ENCODE peak calls at places on chromosomes 12 and 14, in ten cellular contexts. X is activated naive CD4-positive, alpha-beta T cell treated with anti-CD3 and anti-CD28 coated beads for 36 hours; W is BJ; Z is NCI-H2029; A is KBM-7; B is cardiac muscle cell; C is kidney; R is amygdala; T is fibroblast of pulmonary artery; O is H54. P is an unnamed sample.

GRCh38 chr12:110379642-110380041 is 23.9 kb downstream of the ANAPC7 start:
- DNase-seq in R (no peak), Z (no peak), B (no peak), T (no peak), C (no peak), W (no peak), A (no peak), X (no peak), O (no peak), P (no peak)

GRCh38 chr12:116200812-116201211 is 76.7 kb downstream of the MED13L start:
- DNase-seq in Z (no peak), X (no peak), O (no peak), R (no peak), B (peak), A (no peak), T (no peak), C (no peak), W (no peak), P (no peak)

GRCh38 chr12:109606261-109607028 is 32.9 kb downstream of the MVK start:
- DNase-seq in A (no peak), T (no peak), X (no peak), B (peak), Z (no peak), R (peak), W (no peak), C (no peak), O (no peak), P (no peak)

GRCh38 chr12:51262758-51263177 is 7.4 kb downstream of the SMAGP start:
- DNase-seq in X (peak), O (peak), C (peak), Z (no peak), T (peak), R (no peak), A (no peak), W (no peak), B (peak), P (peak)

GRCh38 chr12:120710805-120711296 is 593 bp downstream of the UNC119B start:
- DNase-seq in R (no peak), Z (no peak), B (no peak), X (peak), T (no peak), A (peak), C (peak), O (no peak), W (no peak), P (peak)

GRCh38 chr14:68969278-68969677 is 9.8 kb downstream of the ACTN1 start:
- DNase-seq in R (no peak), A (no peak), T (no peak), X (no peak), Z (no peak), O (no peak), B (no peak), W (no peak), C (no peak), P (peak)

GRCh38 chr12:102781117-102781516 is 135.9 kb downstream of the PAH start:
- DNase-seq in O (no peak), W (no peak), Z (no peak), C (no peak), R (no peak), B (no peak), X (no peak), T (no peak), A (no peak), P (no peak)

GRCh38 chr14:75165586-75166391 is 10.6 kb downstream of the TMED10 start:
- DNase-seq in A (no peak), T (peak), B (peak), X (no peak), O (no peak), Z (no peak), C (no peak), R (peak), W (no peak), P (peak)

GRCh38 chr12:89038831-89039509 is 313.3 kb downstream of the DUSP6 start:
- DNase-seq in C (no peak), T (no peak), X (peak), R (no peak), Z (no peak), O (no peak), B (no peak), W (no peak), A (peak), P (no peak)

GRCh38 chr14:104228221-104228620 is 89.8 kb downstream of the KIF26A start:
- DNase-seq in O (no peak), Z (no peak), X (no peak), C (peak), T (no peak), A (no peak), W (no peak), B (no peak), R (no peak), P (no peak)

GRCh38 chr14:56650075-56650474 is 70.5 kb downstream of the TMEM260 start:
- DNase-seq in C (no peak), B (no peak), A (no peak), T (no peak), W (no peak), X (no peak), O (no peak), Z (no peak), R (no peak), P (no peak)

GRCh38 chr12:118439068-118439467 is 62.7 kb downstream of the SUDS3 start:
- DNase-seq in T (no peak), A (no peak), Z (no peak), O (no peak), R (no peak), X (no peak), B (no peak), C (no peak), W (no peak), P (no peak)

GRCh38 chr14:76977793-76978730 is 50.4 kb downstream of the IRF2BPL start:
- DNase-seq in Z (no peak), X (peak), C (peak), T (peak), B (peak), R (no peak), W (no peak), A (peak), O (no peak), P (no peak)

GRCh38 chr14:49526101-49526500 is 60.1 kb downstream of the RPS29 start:
- DNase-seq in W (no peak), C (no peak), O (no peak), R (no peak), B (no peak), T (no peak), X (no peak), Z (no peak), A (no peak), P (no peak)

GRCh38 chr12:20274008-20274407 is 94.3 kb upstream of the PDE3A start:
- DNase-seq in X (no peak), T (no peak), W (no peak), Z (no peak), O (no peak), A (no peak), C (no peak), R (no peak), B (no peak), P (no peak)

GRCh38 chr14:102233081-102233480 is 71.9 kb downstream of the MOK start:
- DNase-seq in R (no peak), B (no peak), T (no peak), A (no peak), Z (no peak), C (no peak), X (no peak), W (no peak), O (no peak), P (no peak)

GRCh38 chr14:69483765-69484443 is 624 bp upstream of the PLEKHD1 start:
- DNase-seq in W (no peak), A (no peak), X (no peak), Z (no peak), T (no peak), O (no peak), C (no peak), R (no peak), B (peak), P (peak)

GRCh38 chr12:53334822-53335221 is 1.3 kb downstream of the SP7 start:
- DNase-seq in C (peak), O (no peak), A (no peak), X (no peak), T (no peak), R (no peak), B (no peak), W (no peak), Z (no peak), P (no peak)

GRCh38 chr12:25855716-25856115 is 102.8 kb upstream of the RASSF8 start:
- DNase-seq in C (no peak), T (peak), W (no peak), O (no peak), X (no peak), Z (no peak), A (no peak), R (no peak), B (peak), P (peak)

GRCh38 chr12:11761869-11762567 is 112.5 kb downstream of the ETV6 start:
- DNase-seq in B (no peak), C (no peak), T (no peak), R (no peak), A (no peak), X (no peak), W (no peak), Z (no peak), O (no peak), P (no peak)

GRCh38 chr12:113512568-113512967 is 40.9 kb upstream of the LHX5 start:
- DNase-seq in A (no peak), T (no peak), C (no peak), X (no peak), B (no peak), W (no peak), O (no peak), Z (no peak), R (no peak), P (no peak)

GRCh38 chr14:56751471-56751870 is 58.8 kb downstream of the OTX2 start:
- DNase-seq in R (no peak), B (no peak), A (no peak), O (no peak), C (no peak), T (no peak), W (no peak), X (no peak), Z (no peak), P (no peak)

GRCh38 chr14:32724864-32725550 is 213.7 kb upstream of the NPAS3 start:
- DNase-seq in T (peak), B (peak), O (peak), C (peak), X (no peak), Z (peak), R (no peak), A (no peak), W (peak), P (peak)

GRCh38 chr14:24851406-24851805 is 198.5 kb downstream of the STXBP6 start:
- DNase-seq in B (no peak), C (no peak), Z (no peak), O (no peak), T (no peak), X (no peak), R (no peak), A (no peak), W (no peak), P (no peak)

GRCh38 chr12:27245039-27245438 is 953 bp downstream of the STK38L start:
- DNase-seq in T (no peak), C (no peak), Z (no peak), R (no peak), A (peak), B (peak), X (no peak), O (no peak), W (no peak), P (peak)